ENCODE peak calls at places on chromosomes 12 and 14, in nine cellular contexts. R is transverse colon, M is A549, N is H1, A is suprapubic skin, U is GM12878, S is ovary, Z is stomach, I is sigmoid colon. E is an unnamed sample.

GRCh38 chr12:108307006-108307405 is 32.1 kb downstream of the CMKLR1 start:
- DNase-seq in R (no peak), M (no peak), N (no peak), A (no peak), U (no peak), S (no peak), Z (no peak), I (no peak), E (no peak)

GRCh38 chr14:88521818-88522217 is 33.0 kb downstream of the PTPN21 start:
- DNase-seq in R (no peak), M (no peak), N (no peak), A (no peak), U (no peak), S (no peak), Z (no peak), I (no peak), E (no peak)

GRCh38 chr14:99726538-99727095 is 42.5 kb downstream of the CYP46A1 start:
- DNase-seq in R (no peak), M (no peak), N (no peak), A (peak; percentile 64), U (no peak), S (peak; percentile 12), Z (peak; percentile 14), I (peak; percentile 56), E (no peak)

GRCh38 chr12:105445261-105446015 is 114.9 kb downstream of the C12orf75 start:
- DNase-seq in R (no peak), M (peak; percentile 40), N (no peak), A (no peak), U (no peak), S (no peak), Z (no peak), I (no peak), E (no peak)

GRCh38 chr12:54415223-54415929 is 3.7 kb downstream of the ITGA5 start:
- DNase-seq in R (no peak), M (no peak), N (no peak), A (no peak), U (no peak), S (no peak), Z (no peak), I (peak; percentile 68), E (no peak)

GRCh38 chr12:38744056-38744455 is 161.3 kb downstream of the CPNE8 start:
- DNase-seq in R (no peak), M (no peak), N (no peak), A (no peak), U (no peak), S (no peak), Z (no peak), I (no peak), E (no peak)

GRCh38 chr14:69877492-69877891 is 1.7 kb upstream of the SMOC1 start:
- DNase-seq in R (no peak), M (peak; percentile 51), N (no peak), A (no peak), U (no peak), S (no peak), Z (no peak), I (no peak), E (no peak)

GRCh38 chr12:109016978-109017377 is 3.9 kb downstream of the SVOP start:
- DNase-seq in R (no peak), M (no peak), N (no peak), A (no peak), U (no peak), S (no peak), Z (no peak), I (no peak), E (no peak)

GRCh38 chr12:79927772-79928474 is 7.0 kb downstream of the PPP1R12A start:
- DNase-seq in R (no peak), M (no peak), N (no peak), A (no peak), U (peak; percentile 70), S (no peak), Z (no peak), I (no peak), E (no peak)

GRCh38 chr12:31035944-31036665 is 37.6 kb upstream of the DDX11 start:
- DNase-seq in R (no peak), M (no peak), N (no peak), A (no peak), U (no peak), S (no peak), Z (no peak), I (no peak), E (no peak)

GRCh38 chr12:71476513-71476912 is 36.9 kb downstream of the LGR5 start:
- DNase-seq in R (no peak), M (no peak), N (no peak), A (no peak), U (no peak), S (no peak), Z (no peak), I (no peak), E (no peak)

GRCh38 chr14:35875296-35875695 is 49.2 kb downstream of the BRMS1L start:
- DNase-seq in R (no peak), M (no peak), N (no peak), A (no peak), U (no peak), S (no peak), Z (no peak), I (no peak), E (no peak)

GRCh38 chr12:49220972-49221371 is 32.1 kb upstream of the TUBA1A start:
- DNase-seq in R (no peak), M (no peak), N (no peak), A (no peak), U (no peak), S (no peak), Z (no peak), I (no peak), E (no peak)

GRCh38 chr12:4648099-4648498 is 752 bp downstream of the AKAP3 start:
- DNase-seq in R (no peak), M (no peak), N (no peak), A (no peak), U (no peak), S (no peak), Z (no peak), I (no peak), E (no peak)

GRCh38 chr12:68745904-68746571 is at the start of gene SLC35E3:
- DNase-seq in R (peak; percentile 96), M (peak; percentile 93), N (peak; percentile 77), A (peak; percentile 97), U (peak; percentile 77), S (peak; percentile 88), Z (peak; percentile 92), I (peak; percentile 95), E (peak; percentile 85)
- TF ChIP-seq POLR2A in R (peak; percentile 89), M (peak; percentile 85), N (peak; percentile 93), A (no peak), U (peak; percentile 91), S (peak; percentile 47), Z (no peak), I (peak; percentile 6), E (peak; percentile 83)

DNA sequence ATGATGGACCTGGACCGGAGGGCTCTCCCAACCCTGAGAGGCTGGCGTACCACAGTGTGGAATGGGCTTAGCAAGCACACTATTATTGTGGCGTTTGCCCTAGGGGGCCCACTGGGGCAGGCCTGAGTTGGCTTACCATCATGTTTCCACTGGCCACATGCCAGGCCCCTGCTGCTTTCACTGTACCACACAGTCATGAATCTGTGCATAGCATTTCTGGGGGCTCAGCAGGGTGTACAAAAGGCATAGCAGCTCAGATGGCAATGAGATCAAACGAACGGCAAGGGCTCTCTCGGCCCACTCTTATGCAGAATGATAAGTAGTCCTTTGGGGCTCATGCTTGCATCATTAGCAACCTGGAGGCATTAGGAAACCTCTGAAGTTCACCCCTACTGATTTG is 137.0 kb upstream of the HIF1A start:
- DNase-seq in R (no peak), M (no peak), N (no peak), A (no peak), U (no peak), S (no peak), Z (no peak), I (no peak), E (no peak)
- TF ChIP-seq EP300 in R (no peak), M (no peak), N (no peak), A (no peak), U (no peak), S (no peak), Z (no peak), I (no peak), E (no peak)

GRCh38 chr12:7642876-7643309 is 22.8 kb downstream of the APOBEC1 start:
- DNase-seq in R (no peak), M (peak; percentile 59), N (no peak), A (no peak), U (no peak), S (no peak), Z (no peak), I (no peak), E (no peak)

GRCh38 chr12:7642287-7642686 is 23.4 kb downstream of the APOBEC1 start:
- DNase-seq in R (no peak), M (no peak), N (no peak), A (no peak), U (no peak), S (no peak), Z (no peak), I (no peak), E (no peak)

GRCh38 chr12:7645395-7646177 is 20.1 kb downstream of the APOBEC1 start:
- DNase-seq in R (no peak), M (peak; percentile 42), N (no peak), A (no peak), U (no peak), S (no peak), Z (no peak), I (no peak), E (peak; percentile 69)

GRCh38 chr12:7647071-7647470 is 18.6 kb downstream of the APOBEC1 start:
- DNase-seq in R (no peak), M (no peak), N (no peak), A (no peak), U (no peak), S (no peak), Z (no peak), I (no peak), E (no peak)

DNA sequence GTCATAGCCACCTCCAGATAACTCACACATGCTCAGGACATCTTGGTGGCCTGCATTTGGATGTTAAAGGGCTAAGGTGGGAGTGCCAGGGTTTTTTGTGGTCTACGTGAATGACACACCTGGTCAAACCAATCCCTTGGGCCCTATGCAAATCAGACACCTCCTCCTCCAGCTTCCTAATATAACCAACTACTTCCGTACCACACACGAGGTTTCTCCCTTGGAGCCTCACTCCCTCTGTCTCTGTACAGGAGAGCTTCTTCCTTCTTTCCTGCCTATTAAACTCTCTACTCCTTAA is 19.6 kb downstream of the APOBEC1 start:
- DNase-seq in R (no peak), M (no peak), N (no peak), A (no peak), U (no peak), S (no peak), Z (no peak), I (no peak), E (no peak)
- H3K4me1 ChIP-seq in R (no peaks in the 10 kb centered on the region), M (no peaks in the 10 kb centered on the region), N (peaks cover 10% of the 10 kb centered on the region), A (peaks cover 4% of the 10 kb centered on the region), U (peaks cover 2% of the 10 kb centered on the region), S (no peaks in the 10 kb centered on the region), Z (no peaks in the 10 kb centered on the region), I (no peaks in the 10 kb centered on the region), E (no peaks in the 10 kb centered on the region)

DNA sequence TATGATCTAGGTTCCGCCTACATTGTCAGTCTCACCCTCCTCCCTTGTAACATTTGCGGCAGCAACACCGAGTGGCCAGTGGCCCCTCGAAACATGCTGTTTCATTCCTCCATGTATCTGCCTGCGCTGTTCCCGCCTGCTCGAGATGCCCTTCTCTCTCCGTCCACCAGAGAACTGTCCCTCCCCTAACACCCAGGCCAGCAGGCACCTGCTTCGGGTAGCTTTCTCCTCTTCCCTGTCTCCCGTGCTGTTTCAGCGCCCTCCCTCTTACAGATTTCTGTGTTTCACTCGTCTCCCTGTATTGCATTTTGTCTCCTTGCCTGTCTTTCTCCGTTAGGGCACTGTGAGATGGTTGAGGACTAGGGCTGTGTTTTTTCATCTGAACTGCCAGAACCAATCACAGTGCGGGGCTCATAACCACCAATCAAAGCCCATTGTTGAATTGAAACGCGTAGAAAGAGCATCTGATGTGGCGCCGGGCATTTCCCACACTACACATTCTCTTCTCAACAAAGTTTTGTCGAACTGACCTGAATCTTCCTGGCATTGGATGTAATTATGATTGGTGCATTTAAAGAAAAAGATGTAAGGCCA is 40.9 kb upstream of the ELK3 start:
- DNase-seq in R (no peak), M (no peak), N (no peak), A (no peak), U (no peak), S (no peak), Z (no peak), I (no peak), E (no peak)
- TF ChIP-seq POLR2A in R (no peak), M (no peak), N (no peak), A (no peak), U (no peak), S (no peak), Z (no peak), I (no peak), E (no peak)